ENCODE peak calls at places on chromosomes 3 and 15, in ten cellular contexts. One of them, this sample, is unnamed. For H3K27me3, the result is how much of the 10 kb centered on the place peaks cover.

GRCh38 chr3:129521702-129522101 is 6.7 kb upstream of the RHO start:
- DNase-seq in uterus: no peak
- DNase-seq in suprapubic skin: no peak
- DNase-seq in heart right ventricle: no peak
- DNase-seq in hepatocyte: no peak
- DNase-seq in AG04450: no peak
- DNase-seq in BJ: no peak
- DNase-seq in thyroid gland: no peak
- DNase-seq in IMR-90: no peak
- DNase-seq in cardiac muscle cell: no peak
- DNase-seq in this sample: no peak

GRCh38 chr3:50504681-50505080 is 1.2 kb upstream of the CACNA2D2 start:
- DNase-seq in BJ: no peak
- DNase-seq in uterus: no peak
- DNase-seq in heart right ventricle: no peak
- DNase-seq in suprapubic skin: no peak
- DNase-seq in hepatocyte: no peak
- DNase-seq in AG04450: no peak
- DNase-seq in cardiac muscle cell: no peak
- DNase-seq in thyroid gland: no peak
- DNase-seq in IMR-90: no peak
- DNase-seq in this sample: no peak

GRCh38 chr3:119647843-119648575 is 12.4 kb downstream of the POPDC2 start:
- DNase-seq in hepatocyte: no peak
- DNase-seq in uterus: no peak
- DNase-seq in IMR-90: peak
- DNase-seq in BJ: no peak
- DNase-seq in heart right ventricle: no peak
- DNase-seq in AG04450: no peak
- DNase-seq in suprapubic skin: no peak
- DNase-seq in cardiac muscle cell: no peak
- DNase-seq in thyroid gland: peak
- DNase-seq in this sample: no peak

GRCh38 chr15:38524156-38524555 is 40.5 kb downstream of the RASGRP1 start:
- DNase-seq in heart right ventricle: no peak
- DNase-seq in thyroid gland: no peak
- DNase-seq in BJ: no peak
- DNase-seq in uterus: no peak
- DNase-seq in hepatocyte: no peak
- DNase-seq in IMR-90: peak
- DNase-seq in suprapubic skin: no peak
- DNase-seq in AG04450: no peak
- DNase-seq in cardiac muscle cell: no peak
- DNase-seq in this sample: no peak

GRCh38 chr15:65344214-65344908 is 33.4 kb downstream of the IGDCC3 start:
- DNase-seq in heart right ventricle: no peak
- DNase-seq in BJ: no peak
- DNase-seq in uterus: no peak
- DNase-seq in hepatocyte: no peak
- DNase-seq in IMR-90: no peak
- DNase-seq in cardiac muscle cell: no peak
- DNase-seq in suprapubic skin: no peak
- DNase-seq in AG04450: no peak
- DNase-seq in thyroid gland: no peak
- DNase-seq in this sample: no peak

GRCh38 chr15:40310001-40310959 is 2.5 kb upstream of the PLCB2 start:
- DNase-seq in IMR-90: peak
- DNase-seq in heart right ventricle: peak
- DNase-seq in cardiac muscle cell: peak
- DNase-seq in AG04450: no peak
- DNase-seq in suprapubic skin: no peak
- DNase-seq in uterus: no peak
- DNase-seq in thyroid gland: peak
- DNase-seq in BJ: no peak
- DNase-seq in hepatocyte: peak
- DNase-seq in this sample: peak

GRCh38 chr3:36677331-36678007 is 86.9 kb downstream of the DCLK3 start:
- DNase-seq in heart right ventricle: no peak
- DNase-seq in uterus: no peak
- DNase-seq in hepatocyte: no peak
- DNase-seq in suprapubic skin: no peak
- DNase-seq in thyroid gland: no peak
- DNase-seq in BJ: peak
- DNase-seq in IMR-90: peak
- DNase-seq in AG04450: peak
- DNase-seq in cardiac muscle cell: no peak
- DNase-seq in this sample: no peak

GRCh38 chr15:80776420-80777045 is 2.6 kb upstream of the CEMIP start:
- DNase-seq in suprapubic skin: peak
- DNase-seq in BJ: no peak
- DNase-seq in cardiac muscle cell: peak
- DNase-seq in uterus: peak
- DNase-seq in IMR-90: peak
- DNase-seq in thyroid gland: peak
- DNase-seq in heart right ventricle: peak
- DNase-seq in hepatocyte: peak
- DNase-seq in AG04450: peak
- DNase-seq in this sample: peak

GRCh38 chr15:45112592-45113379 is 1.2 kb downstream of the DUOX2 start:
- DNase-seq in heart right ventricle: no peak
- DNase-seq in suprapubic skin: no peak
- DNase-seq in IMR-90: no peak
- DNase-seq in hepatocyte: peak
- DNase-seq in cardiac muscle cell: peak
- DNase-seq in uterus: no peak
- DNase-seq in AG04450: no peak
- DNase-seq in BJ: no peak
- DNase-seq in thyroid gland: peak
- DNase-seq in this sample: no peak

GRCh38 chr15:45111390-45112142 is 2.4 kb downstream of the DUOX2 start:
- DNase-seq in thyroid gland: no peak
- DNase-seq in BJ: no peak
- DNase-seq in suprapubic skin: no peak
- DNase-seq in IMR-90: no peak
- DNase-seq in uterus: no peak
- DNase-seq in hepatocyte: no peak
- DNase-seq in cardiac muscle cell: no peak
- DNase-seq in heart right ventricle: no peak
- DNase-seq in AG04450: no peak
- DNase-seq in this sample: no peak

GRCh38 chr15:45113380-45113990 is 487 bp downstream of the DUOX2 start:
- DNase-seq in suprapubic skin: no peak
- DNase-seq in cardiac muscle cell: no peak
- DNase-seq in heart right ventricle: no peak
- DNase-seq in IMR-90: no peak
- DNase-seq in uterus: no peak
- DNase-seq in thyroid gland: peak
- DNase-seq in AG04450: no peak
- DNase-seq in hepatocyte: no peak
- DNase-seq in BJ: no peak
- DNase-seq in this sample: no peak

GRCh38 chr15:45110256-45110820 is 3.6 kb downstream of the DUOX2 start:
- DNase-seq in uterus: no peak
- DNase-seq in AG04450: no peak
- DNase-seq in IMR-90: no peak
- DNase-seq in BJ: no peak
- DNase-seq in cardiac muscle cell: no peak
- DNase-seq in thyroid gland: no peak
- DNase-seq in heart right ventricle: no peak
- DNase-seq in suprapubic skin: no peak
- DNase-seq in hepatocyte: no peak
- DNase-seq in this sample: no peak

GRCh38 chr15:45112143-45112591 is 1.8 kb downstream of the DUOX2 start:
- DNase-seq in thyroid gland: peak
- DNase-seq in IMR-90: no peak
- DNase-seq in uterus: no peak
- DNase-seq in BJ: no peak
- DNase-seq in heart right ventricle: no peak
- DNase-seq in AG04450: no peak
- DNase-seq in cardiac muscle cell: no peak
- DNase-seq in suprapubic skin: no peak
- DNase-seq in hepatocyte: no peak
- DNase-seq in this sample: no peak
- H3K4me3 ChIP-seq in thyroid gland: peak
- H3K4me3 ChIP-seq in IMR-90: no peak
- H3K4me3 ChIP-seq in uterus: no peak
- H3K4me3 ChIP-seq in BJ: no peak
- H3K4me3 ChIP-seq in heart right ventricle: no peak
- H3K4me3 ChIP-seq in AG04450: no peak
- H3K4me3 ChIP-seq in cardiac muscle cell: peak
- H3K4me3 ChIP-seq in suprapubic skin: peak
- H3K4me3 ChIP-seq in hepatocyte: no peak
- H3K4me3 ChIP-seq in this sample: no peak

DNA sequence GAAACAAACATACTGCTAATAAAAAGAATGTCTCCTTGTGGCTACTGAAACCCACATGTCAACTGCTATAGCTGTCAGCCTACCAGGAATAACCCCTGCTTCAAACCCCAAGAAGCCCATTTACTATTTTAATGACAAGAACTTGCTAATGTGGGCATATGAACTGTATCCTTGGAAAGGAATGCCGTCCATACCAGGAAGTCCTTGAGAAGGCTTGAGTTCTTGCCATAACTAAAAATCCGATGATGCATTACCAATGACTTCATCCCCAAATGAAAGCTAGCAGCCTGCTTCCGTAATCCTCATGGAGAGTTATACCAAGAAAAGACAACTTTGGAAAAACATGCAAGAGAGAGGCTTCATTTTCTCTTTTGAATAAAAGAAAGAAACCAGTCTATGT is 34.8 kb downstream of the MINDY4B start:
- DNase-seq in thyroid gland: peak
- DNase-seq in uterus: no peak
- DNase-seq in IMR-90: peak
- DNase-seq in cardiac muscle cell: no peak
- DNase-seq in hepatocyte: no peak
- DNase-seq in suprapubic skin: no peak
- DNase-seq in heart right ventricle: no peak
- DNase-seq in AG04450: no peak
- DNase-seq in BJ: no peak
- DNase-seq in this sample: no peak
- TF ChIP-seq CTCF in thyroid gland: no peak
- TF ChIP-seq CTCF in uterus: no peak
- TF ChIP-seq CTCF in IMR-90: no peak
- TF ChIP-seq CTCF in cardiac muscle cell: no peak
- TF ChIP-seq CTCF in hepatocyte: no peak
- TF ChIP-seq CTCF in suprapubic skin: no peak
- TF ChIP-seq CTCF in heart right ventricle: no peak
- TF ChIP-seq CTCF in AG04450: no peak
- TF ChIP-seq CTCF in BJ: no peak
- TF ChIP-seq CTCF in this sample: no peak

DNA sequence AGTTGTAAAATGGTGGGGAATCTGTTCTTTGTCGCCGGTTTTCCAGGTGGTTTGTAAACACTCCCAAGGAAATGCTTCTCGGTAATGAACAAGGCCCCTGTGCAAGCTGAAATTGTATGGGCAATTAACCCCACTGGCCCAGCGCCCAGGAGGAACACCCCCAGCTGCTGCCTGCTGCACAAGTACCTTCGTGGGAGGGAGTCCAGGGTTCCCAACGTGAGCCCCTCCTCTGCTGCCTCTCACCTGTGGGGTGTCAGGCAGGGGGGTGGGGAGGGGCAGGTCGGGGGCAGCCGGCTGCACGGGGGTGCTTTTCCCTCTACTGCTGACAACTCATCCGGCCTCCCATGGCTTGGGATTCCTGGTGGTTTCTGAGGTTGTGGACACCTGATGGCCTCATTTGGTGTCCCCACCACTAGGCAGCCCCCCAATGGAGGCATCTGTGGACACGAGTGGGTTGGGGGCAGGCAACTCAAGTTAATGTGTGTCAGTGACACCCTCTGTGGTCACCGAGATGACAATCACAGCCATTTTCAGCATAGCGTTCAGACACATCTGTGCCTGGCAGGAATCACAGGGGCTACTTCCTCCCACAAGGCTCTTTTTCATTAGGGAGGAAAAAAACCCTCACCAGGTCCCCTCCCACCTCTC is 35.6 kb upstream of the PRR23E start:
- DNase-seq in IMR-90: no peak
- DNase-seq in suprapubic skin: peak
- DNase-seq in hepatocyte: no peak
- DNase-seq in thyroid gland: no peak
- DNase-seq in uterus: no peak
- DNase-seq in AG04450: no peak
- DNase-seq in BJ: no peak
- DNase-seq in cardiac muscle cell: no peak
- DNase-seq in heart right ventricle: no peak
- DNase-seq in this sample: no peak
- H3K27me3 ChIP-seq in IMR-90: under half
- H3K27me3 ChIP-seq in suprapubic skin: under half
- H3K27me3 ChIP-seq in hepatocyte: under half
- H3K27me3 ChIP-seq in thyroid gland: under half
- H3K27me3 ChIP-seq in uterus: under half
- H3K27me3 ChIP-seq in AG04450: under half
- H3K27me3 ChIP-seq in BJ: under half
- H3K27me3 ChIP-seq in cardiac muscle cell: under half
- H3K27me3 ChIP-seq in heart right ventricle: under half
- H3K27me3 ChIP-seq in this sample: under half

GRCh38 chr3:139119331-139120025 is 74.8 kb upstream of the PRR23C start:
- DNase-seq in IMR-90: no peak
- DNase-seq in BJ: no peak
- DNase-seq in thyroid gland: no peak
- DNase-seq in suprapubic skin: no peak
- DNase-seq in hepatocyte: no peak
- DNase-seq in uterus: no peak
- DNase-seq in heart right ventricle: no peak
- DNase-seq in cardiac muscle cell: no peak
- DNase-seq in AG04450: no peak
- DNase-seq in this sample: no peak

GRCh38 chr3:139118835-139119234 is 74.1 kb upstream of the PRR23C start:
- DNase-seq in IMR-90: no peak
- DNase-seq in BJ: no peak
- DNase-seq in cardiac muscle cell: no peak
- DNase-seq in suprapubic skin: no peak
- DNase-seq in thyroid gland: no peak
- DNase-seq in uterus: no peak
- DNase-seq in heart right ventricle: no peak
- DNase-seq in hepatocyte: no peak
- DNase-seq in AG04450: no peak
- DNase-seq in this sample: no peak

GRCh38 chr3:139122221-139122581 is 77.5 kb upstream of the PRR23C start:
- DNase-seq in BJ: peak
- DNase-seq in suprapubic skin: peak
- DNase-seq in hepatocyte: no peak
- DNase-seq in IMR-90: peak
- DNase-seq in uterus: no peak
- DNase-seq in AG04450: peak
- DNase-seq in cardiac muscle cell: no peak
- DNase-seq in heart right ventricle: no peak
- DNase-seq in thyroid gland: no peak
- DNase-seq in this sample: no peak

GRCh38 chr3:139121513-139122220 is 77.0 kb upstream of the PRR23C start:
- DNase-seq in uterus: peak
- DNase-seq in hepatocyte: peak
- DNase-seq in cardiac muscle cell: no peak
- DNase-seq in AG04450: no peak
- DNase-seq in heart right ventricle: no peak
- DNase-seq in IMR-90: peak
- DNase-seq in suprapubic skin: no peak
- DNase-seq in thyroid gland: no peak
- DNase-seq in BJ: no peak
- DNase-seq in this sample: peak

DNA sequence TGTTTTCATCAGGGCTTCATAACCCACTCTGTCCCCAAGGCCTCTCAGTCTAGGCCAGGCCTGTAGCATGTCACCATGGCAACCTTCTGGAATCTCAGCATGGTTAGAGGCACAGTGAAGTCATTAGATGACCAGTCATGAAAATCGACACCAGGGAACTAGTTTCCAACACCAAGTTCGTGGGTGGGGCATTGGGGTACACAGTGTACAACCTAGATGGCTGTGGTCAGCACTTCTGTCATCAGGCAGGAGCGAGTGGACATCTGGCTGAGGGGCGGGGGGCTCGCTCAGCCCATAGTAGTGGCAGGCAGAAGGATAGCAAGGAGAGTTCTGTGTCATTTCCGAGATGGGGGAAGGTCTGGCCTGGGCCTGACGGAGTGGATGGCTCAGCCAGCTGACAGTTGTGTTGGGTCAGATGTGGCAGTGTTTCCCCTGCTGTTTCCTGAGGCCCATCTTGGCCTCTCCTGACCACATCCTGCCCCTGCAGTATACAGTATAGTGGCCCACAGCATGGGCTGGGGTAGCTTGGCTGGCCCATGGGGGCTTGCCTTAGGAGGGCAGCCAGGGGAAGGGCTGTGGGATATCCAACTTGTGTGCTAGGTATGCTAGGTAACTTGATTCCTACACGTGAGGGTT is 75.8 kb upstream of the PRR23C start:
- DNase-seq in BJ: peak
- DNase-seq in uterus: no peak
- DNase-seq in AG04450: peak
- DNase-seq in IMR-90: peak
- DNase-seq in hepatocyte: peak
- DNase-seq in cardiac muscle cell: peak
- DNase-seq in thyroid gland: no peak
- DNase-seq in suprapubic skin: no peak
- DNase-seq in heart right ventricle: no peak
- DNase-seq in this sample: no peak
- H3K4me3 ChIP-seq in BJ: no peak
- H3K4me3 ChIP-seq in uterus: no peak
- H3K4me3 ChIP-seq in AG04450: no peak
- H3K4me3 ChIP-seq in IMR-90: no peak
- H3K4me3 ChIP-seq in hepatocyte: no peak
- H3K4me3 ChIP-seq in cardiac muscle cell: no peak
- H3K4me3 ChIP-seq in thyroid gland: no peak
- H3K4me3 ChIP-seq in suprapubic skin: no peak
- H3K4me3 ChIP-seq in heart right ventricle: no peak
- H3K4me3 ChIP-seq in this sample: no peak

This sample was measured in adrenal gland.